ENCODE peak calls at places on chromosome 18, in eight cellular contexts. W is WTC11, G is tibial nerve, J is stomach, H is nephron progenitor cell, C is fibroblast of pulmonary artery, I is mammary epithelial cell, Y is astrocyte of the spinal cord. L is an unnamed sample.

GRCh38 chr18:58167073-58167472 is 123.0 kb downstream of the NEDD4L start:
- DNase-seq in C (no peak), W (no peak), Y (no peak), H (no peak), J (no peak), G (no peak), I (no peak), L (no peak)

GRCh38 chr18:78199002-78199401 is 780.6 kb upstream of the SALL3 start:
- DNase-seq in Y (no peak), G (no peak), H (no peak), W (no peak), J (no peak), C (no peak), I (no peak), L (no peak)

GRCh38 chr18:3842844-3843243 is 392.9 kb downstream of the TGIF1 start:
- DNase-seq in Y (no peak), G (no peak), H (no peak), J (no peak), C (no peak), W (no peak), I (no peak), L (no peak)

GRCh38 chr18:23378470-23378764 is 74.7 kb upstream of the RIOK3 start:
- DNase-seq in I (peak; percentile 60), H (no peak), G (no peak), Y (peak; percentile 38), C (no peak), W (no peak), J (no peak), L (no peak)

GRCh38 chr18:63763831-63764600 is 11.2 kb upstream of the SERPINB7 start:
- DNase-seq in Y (no peak), H (no peak), W (no peak), I (peak; percentile 70), G (no peak), J (no peak), C (no peak), L (no peak)

GRCh38 chr18:42561521-42561920 is 554.0 kb downstream of the RIT2 start:
- DNase-seq in G (no peak), I (no peak), H (no peak), W (no peak), J (no peak), Y (no peak), C (no peak), L (no peak)

GRCh38 chr18:35355140-35355618 is 11.0 kb upstream of the ZNF24 start:
- DNase-seq in C (peak; percentile 90), Y (peak; percentile 86), I (peak; percentile 68), J (peak; percentile 73), H (peak; percentile 63), W (peak; percentile 65), G (peak; percentile 54), L (peak; percentile 43)

GRCh38 chr18:46042571-46043123 is 29.4 kb downstream of the PSTPIP2 start:
- DNase-seq in C (peak; percentile 90), J (no peak), G (no peak), I (peak; percentile 92), W (no peak), H (no peak), Y (peak; percentile 84), L (no peak)

GRCh38 chr18:23274638-23275482 is 139.6 kb downstream of the CABLES1 start:
- DNase-seq in C (no peak), Y (no peak), J (no peak), H (no peak), W (no peak), I (no peak), G (no peak), L (no peak)

GRCh38 chr18:23626451-23627279 is 36.0 kb downstream of the ANKRD29 start:
- DNase-seq in I (peak; percentile 48), H (no peak), Y (peak; percentile 58), W (no peak), G (no peak), C (peak; percentile 43), J (no peak), L (no peak)

GRCh38 chr18:37698508-37699035 is 133.0 kb upstream of the CELF4 start:
- DNase-seq in Y (no peak), G (no peak), W (peak; percentile 13), H (no peak), C (no peak), I (no peak), J (no peak), L (no peak)

GRCh38 chr18:35241523-35241804 is 630 bp downstream of the ZNF397 start:
- DNase-seq in Y (no peak), I (no peak), C (no peak), J (no peak), G (no peak), H (no peak), W (no peak), L (no peak)

GRCh38 chr18:36075862-36076587 is 8.7 kb upstream of the RPRD1A start:
- DNase-seq in Y (peak; percentile 25), H (no peak), J (no peak), C (peak; percentile 81), I (peak; percentile 82), G (no peak), W (no peak), L (no peak)

GRCh38 chr18:36073676-36074075 is 6.3 kb upstream of the RPRD1A start:
- DNase-seq in G (no peak), C (no peak), Y (no peak), I (no peak), J (no peak), W (no peak), H (no peak), L (no peak)

GRCh38 chr18:79801217-79801616 is 3.5 kb downstream of the KCNG2 start:
- DNase-seq in I (no peak), H (no peak), W (no peak), G (no peak), C (no peak), Y (no peak), J (no peak), L (no peak)

GRCh38 chr18:31015715-31016459 is 26.7 kb downstream of the DSC3 start:
- DNase-seq in H (no peak), G (no peak), C (no peak), J (no peak), Y (no peak), W (no peak), I (no peak), L (no peak)

GRCh38 chr18:74334242-74334893 is 18.7 kb downstream of the C18orf63 start:
- DNase-seq in C (no peak), H (no peak), J (no peak), G (no peak), I (no peak), W (no peak), Y (no peak), L (no peak)

DNA sequence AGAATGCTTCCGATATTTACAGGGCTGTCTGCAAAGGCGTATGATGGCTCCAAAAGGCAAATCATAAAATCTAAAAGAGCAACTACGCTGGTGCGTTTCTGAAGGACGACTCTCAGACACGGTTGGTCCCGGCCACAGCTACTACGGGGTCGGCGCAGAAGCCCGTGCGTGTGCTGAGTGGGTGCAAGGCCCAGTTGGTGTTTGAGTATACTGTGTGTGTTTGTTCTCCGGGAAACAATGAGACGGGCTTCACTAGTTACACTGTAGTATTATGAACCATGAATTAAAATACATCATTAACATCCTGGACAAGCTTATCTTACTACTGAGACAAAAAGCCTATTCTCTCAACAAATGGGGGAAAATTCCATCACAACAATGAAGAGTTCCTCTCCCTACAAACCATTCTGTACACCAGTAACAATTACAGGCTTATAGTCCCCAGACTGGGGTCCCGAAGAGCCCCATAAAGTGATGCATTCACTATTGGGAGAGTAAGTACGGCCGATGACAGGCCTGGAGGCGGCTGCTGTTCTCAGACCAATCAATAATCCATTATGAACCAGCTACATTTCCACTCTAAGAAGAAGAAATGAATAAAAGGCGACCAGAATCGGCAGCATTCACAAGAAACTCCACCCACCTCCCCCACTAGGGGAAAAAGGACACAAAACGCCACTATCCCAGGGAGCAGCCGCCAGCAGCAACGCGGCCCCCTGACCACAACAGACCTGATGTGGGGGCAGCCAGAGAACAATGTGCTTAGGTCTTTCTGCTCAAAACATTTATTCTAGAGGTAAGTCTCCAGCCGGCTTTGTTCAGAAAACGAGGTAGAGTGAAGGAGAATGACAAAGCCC is 43.3 kb downstream of the ZNF516 start:
- DNase-seq in H (peak; percentile 32), J (no peak), Y (no peak), C (no peak), G (no peak), I (no peak), W (no peak), L (no peak)
- TF ChIP-seq CTCF in H (no peak), J (no peak), Y (no peak), C (no peak), G (no peak), I (no peak), W (no peak), L (no peak)

GRCh38 chr18:60663060-60663989 is 290.8 kb upstream of the MC4R start:
- DNase-seq in Y (no peak), C (no peak), W (no peak), G (no peak), I (no peak), J (no peak), H (no peak), L (no peak)

GRCh38 chr18:60667016-60667415 is 294.4 kb upstream of the MC4R start:
- DNase-seq in I (peak; percentile 13), C (no peak), G (no peak), W (no peak), H (no peak), Y (no peak), J (no peak), L (no peak)

GRCh38 chr18:60664736-60665135 is 292.2 kb upstream of the MC4R start:
- DNase-seq in H (no peak), G (no peak), I (no peak), J (no peak), Y (no peak), C (no peak), W (no peak), L (no peak)

GRCh38 chr18:60671022-60671421 is 298.4 kb upstream of the MC4R start:
- DNase-seq in H (no peak), J (no peak), G (no peak), W (no peak), Y (no peak), C (no peak), I (no peak), L (no peak)

GRCh38 chr18:60668583-60668982 is 296.0 kb upstream of the MC4R start:
- DNase-seq in H (no peak), I (no peak), Y (no peak), W (no peak), G (no peak), J (no peak), C (no peak), L (no peak)
- TF ChIP-seq CTCF in H (no peak), I (peak; percentile 38), Y (peak; percentile 15), W (no peak), G (no peak), J (no peak), C (no peak), L (no peak)

GRCh38 chr18:49728542-49728941 is 84.8 kb downstream of the ACAA2 start:
- DNase-seq in J (peak; percentile 34), C (peak; percentile 72), Y (peak; percentile 30), G (no peak), I (peak; percentile 57), W (peak; percentile 81), H (peak; percentile 53), L (no peak)
- TF ChIP-seq CTCF in J (no peak), C (peak; percentile 79), Y (peak; percentile 68), G (no peak), I (peak; percentile 88), W (peak; percentile 69), H (peak; percentile 50), L (no peak)

DNA sequence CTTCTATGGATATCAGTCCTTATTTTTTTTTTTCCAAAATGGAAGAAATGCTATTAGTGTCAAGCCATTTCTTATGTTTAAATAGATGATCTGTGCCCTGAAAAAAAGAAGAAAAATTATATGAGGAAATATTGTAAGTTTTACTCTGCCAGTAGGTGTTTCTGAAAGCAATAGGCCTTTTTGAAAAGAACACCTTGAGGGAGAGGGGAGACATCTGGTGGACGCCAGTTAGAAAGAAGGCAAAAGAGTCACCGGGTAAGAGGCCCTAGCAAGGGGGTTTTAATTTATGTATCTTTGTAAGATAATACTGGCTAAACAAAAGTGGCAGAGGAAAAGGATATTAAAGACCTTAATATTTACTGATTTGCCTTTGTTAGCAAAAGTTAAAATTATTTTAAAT is 56.1 kb downstream of the DYNAP start:
- DNase-seq in W (peak; percentile 24), G (no peak), H (peak; percentile 17), C (peak; percentile 41), Y (peak; percentile 35), J (no peak), I (peak; percentile 37), L (no peak)
- TF ChIP-seq CTCF in W (no peak), G (peak; percentile 17), H (peak; percentile 42), C (peak; percentile 38), Y (peak; percentile 55), J (no peak), I (peak; percentile 81), L (no peak)

L was measured in thoracic aorta.